ENCODE peak calls at places on chromosomes 3 and 15, in seven cellular contexts. One of them, this sample, is unnamed.

GRCh38 chr3:114126461-114126860 is 52.4 kb downstream of the DRD3 start:
- DNase-seq in fibroblast of the conjunctiva: no peak
- DNase-seq in left cardiac atrium: no peak
- DNase-seq in AG20443: no peak
- DNase-seq in foreskin melanocyte: no peak
- DNase-seq in tibial artery: no peak
- DNase-seq in stimulated activated CD4-positive, alpha-beta T cell treated with anti-CD3 and anti-CD28 coated beads, Interleukin-2, amount 100 ng/mL, for 48 hours: no peak
- DNase-seq in this sample: no peak

GRCh38 chr15:99408236-99409096 is 157.2 kb downstream of the LRRC28 start:
- DNase-seq in fibroblast of the conjunctiva: peak; percentile 63
- DNase-seq in left cardiac atrium: no peak
- DNase-seq in AG20443: peak; percentile 77
- DNase-seq in foreskin melanocyte: no peak
- DNase-seq in tibial artery: peak; percentile 81
- DNase-seq in stimulated activated CD4-positive, alpha-beta T cell treated with anti-CD3 and anti-CD28 coated beads, Interleukin-2, amount 100 ng/mL, for 48 hours: no peak
- DNase-seq in this sample: no peak

GRCh38 chr15:59158701-59159034 is 48.0 kb upstream of the LDHAL6B start:
- DNase-seq in fibroblast of the conjunctiva: no peak
- DNase-seq in left cardiac atrium: no peak
- DNase-seq in AG20443: no peak
- DNase-seq in foreskin melanocyte: no peak
- DNase-seq in tibial artery: no peak
- DNase-seq in stimulated activated CD4-positive, alpha-beta T cell treated with anti-CD3 and anti-CD28 coated beads, Interleukin-2, amount 100 ng/mL, for 48 hours: no peak
- DNase-seq in this sample: no peak

GRCh38 chr3:73661262-73661661 is 36.5 kb upstream of the PDZRN3 start:
- DNase-seq in fibroblast of the conjunctiva: no peak
- DNase-seq in left cardiac atrium: no peak
- DNase-seq in AG20443: peak; percentile 11
- DNase-seq in foreskin melanocyte: no peak
- DNase-seq in tibial artery: no peak
- DNase-seq in stimulated activated CD4-positive, alpha-beta T cell treated with anti-CD3 and anti-CD28 coated beads, Interleukin-2, amount 100 ng/mL, for 48 hours: no peak
- DNase-seq in this sample: no peak

GRCh38 chr15:41115652-41116115 is 396 bp downstream of the INO80 start:
- DNase-seq in fibroblast of the conjunctiva: peak; percentile 39
- DNase-seq in left cardiac atrium: peak; percentile 72
- DNase-seq in AG20443: peak; percentile 83
- DNase-seq in foreskin melanocyte: peak; percentile 12
- DNase-seq in tibial artery: peak; percentile 74
- DNase-seq in stimulated activated CD4-positive, alpha-beta T cell treated with anti-CD3 and anti-CD28 coated beads, Interleukin-2, amount 100 ng/mL, for 48 hours: peak; percentile 54
- DNase-seq in this sample: no peak

GRCh38 chr3:43073836-43074220 is 32.1 kb downstream of the POMGNT2 start:
- DNase-seq in fibroblast of the conjunctiva: no peak
- DNase-seq in left cardiac atrium: no peak
- DNase-seq in AG20443: no peak
- DNase-seq in foreskin melanocyte: no peak
- DNase-seq in tibial artery: no peak
- DNase-seq in stimulated activated CD4-positive, alpha-beta T cell treated with anti-CD3 and anti-CD28 coated beads, Interleukin-2, amount 100 ng/mL, for 48 hours: no peak
- DNase-seq in this sample: no peak

GRCh38 chr15:48823237-48823636 is 12.4 kb upstream of the CEP152 start:
- DNase-seq in fibroblast of the conjunctiva: no peak
- DNase-seq in left cardiac atrium: no peak
- DNase-seq in AG20443: peak; percentile 40
- DNase-seq in foreskin melanocyte: no peak
- DNase-seq in tibial artery: no peak
- DNase-seq in stimulated activated CD4-positive, alpha-beta T cell treated with anti-CD3 and anti-CD28 coated beads, Interleukin-2, amount 100 ng/mL, for 48 hours: no peak
- DNase-seq in this sample: no peak

GRCh38 chr3:116340680-116341216 is 104.5 kb downstream of the LSAMP start:
- DNase-seq in fibroblast of the conjunctiva: no peak
- DNase-seq in left cardiac atrium: no peak
- DNase-seq in AG20443: peak; percentile 18
- DNase-seq in foreskin melanocyte: no peak
- DNase-seq in tibial artery: no peak
- DNase-seq in stimulated activated CD4-positive, alpha-beta T cell treated with anti-CD3 and anti-CD28 coated beads, Interleukin-2, amount 100 ng/mL, for 48 hours: no peak
- DNase-seq in this sample: peak; percentile 10

GRCh38 chr3:10192953-10193691 is 28.4 kb downstream of the IRAK2 start:
- DNase-seq in fibroblast of the conjunctiva: peak; percentile 69
- DNase-seq in left cardiac atrium: peak; percentile 26
- DNase-seq in AG20443: peak; percentile 85
- DNase-seq in foreskin melanocyte: no peak
- DNase-seq in tibial artery: peak; percentile 74
- DNase-seq in stimulated activated CD4-positive, alpha-beta T cell treated with anti-CD3 and anti-CD28 coated beads, Interleukin-2, amount 100 ng/mL, for 48 hours: peak; percentile 58
- DNase-seq in this sample: peak; percentile 51

GRCh38 chr3:69082805-69083204 is 1.9 kb upstream of the ARL6IP5 start:
- DNase-seq in fibroblast of the conjunctiva: peak; percentile 76
- DNase-seq in left cardiac atrium: peak; percentile 34
- DNase-seq in AG20443: peak; percentile 17
- DNase-seq in foreskin melanocyte: no peak
- DNase-seq in tibial artery: no peak
- DNase-seq in stimulated activated CD4-positive, alpha-beta T cell treated with anti-CD3 and anti-CD28 coated beads, Interleukin-2, amount 100 ng/mL, for 48 hours: peak; percentile 63
- DNase-seq in this sample: peak; percentile 73

GRCh38 chr15:92696096-92696495 is 40.5 kb upstream of the FAM174B start:
- DNase-seq in fibroblast of the conjunctiva: no peak
- DNase-seq in left cardiac atrium: no peak
- DNase-seq in AG20443: no peak
- DNase-seq in foreskin melanocyte: no peak
- DNase-seq in tibial artery: no peak
- DNase-seq in stimulated activated CD4-positive, alpha-beta T cell treated with anti-CD3 and anti-CD28 coated beads, Interleukin-2, amount 100 ng/mL, for 48 hours: no peak
- DNase-seq in this sample: no peak

GRCh38 chr15:33476076-33476475 is 165.3 kb downstream of the RYR3 start:
- DNase-seq in fibroblast of the conjunctiva: no peak
- DNase-seq in left cardiac atrium: no peak
- DNase-seq in AG20443: no peak
- DNase-seq in foreskin melanocyte: peak; percentile 53
- DNase-seq in tibial artery: no peak
- DNase-seq in stimulated activated CD4-positive, alpha-beta T cell treated with anti-CD3 and anti-CD28 coated beads, Interleukin-2, amount 100 ng/mL, for 48 hours: no peak
- DNase-seq in this sample: no peak

GRCh38 chr15:22845289-22845900 is 6.9 kb downstream of the NIPA2 start:
- DNase-seq in fibroblast of the conjunctiva: no peak
- DNase-seq in left cardiac atrium: no peak
- DNase-seq in AG20443: no peak
- DNase-seq in foreskin melanocyte: no peak
- DNase-seq in tibial artery: no peak
- DNase-seq in stimulated activated CD4-positive, alpha-beta T cell treated with anti-CD3 and anti-CD28 coated beads, Interleukin-2, amount 100 ng/mL, for 48 hours: no peak
- DNase-seq in this sample: peak; percentile 28

GRCh38 chr3:164550857-164551256 is 527.4 kb downstream of the SI start:
- DNase-seq in fibroblast of the conjunctiva: no peak
- DNase-seq in left cardiac atrium: no peak
- DNase-seq in AG20443: no peak
- DNase-seq in foreskin melanocyte: no peak
- DNase-seq in tibial artery: no peak
- DNase-seq in stimulated activated CD4-positive, alpha-beta T cell treated with anti-CD3 and anti-CD28 coated beads, Interleukin-2, amount 100 ng/mL, for 48 hours: no peak
- DNase-seq in this sample: no peak

GRCh38 chr3:28328188-28329151 is 20.1 kb upstream of the ZCWPW2 start:
- DNase-seq in fibroblast of the conjunctiva: no peak
- DNase-seq in left cardiac atrium: no peak
- DNase-seq in AG20443: no peak
- DNase-seq in foreskin melanocyte: no peak
- DNase-seq in tibial artery: no peak
- DNase-seq in stimulated activated CD4-positive, alpha-beta T cell treated with anti-CD3 and anti-CD28 coated beads, Interleukin-2, amount 100 ng/mL, for 48 hours: no peak
- DNase-seq in this sample: peak; percentile 49

GRCh38 chr3:185630182-185630622 is 44.1 kb downstream of the SENP2 start:
- DNase-seq in fibroblast of the conjunctiva: no peak
- DNase-seq in left cardiac atrium: peak; percentile 58
- DNase-seq in AG20443: peak; percentile 32
- DNase-seq in foreskin melanocyte: peak; percentile 31
- DNase-seq in tibial artery: no peak
- DNase-seq in stimulated activated CD4-positive, alpha-beta T cell treated with anti-CD3 and anti-CD28 coated beads, Interleukin-2, amount 100 ng/mL, for 48 hours: no peak
- DNase-seq in this sample: no peak

GRCh38 chr15:24734391-24734790 is 58.8 kb downstream of the NPAP1 start:
- DNase-seq in fibroblast of the conjunctiva: no peak
- DNase-seq in left cardiac atrium: no peak
- DNase-seq in AG20443: no peak
- DNase-seq in foreskin melanocyte: no peak
- DNase-seq in tibial artery: no peak
- DNase-seq in stimulated activated CD4-positive, alpha-beta T cell treated with anti-CD3 and anti-CD28 coated beads, Interleukin-2, amount 100 ng/mL, for 48 hours: no peak
- DNase-seq in this sample: no peak

GRCh38 chr15:70099966-70100494 is 2.3 kb upstream of the TLE3 start:
- DNase-seq in fibroblast of the conjunctiva: no peak
- DNase-seq in left cardiac atrium: no peak
- DNase-seq in AG20443: no peak
- DNase-seq in foreskin melanocyte: no peak
- DNase-seq in tibial artery: no peak
- DNase-seq in stimulated activated CD4-positive, alpha-beta T cell treated with anti-CD3 and anti-CD28 coated beads, Interleukin-2, amount 100 ng/mL, for 48 hours: no peak
- DNase-seq in this sample: no peak

GRCh38 chr3:20480771-20481170 is 294.8 kb upstream of the SGO1 start:
- DNase-seq in fibroblast of the conjunctiva: no peak
- DNase-seq in left cardiac atrium: no peak
- DNase-seq in AG20443: no peak
- DNase-seq in foreskin melanocyte: no peak
- DNase-seq in tibial artery: no peak
- DNase-seq in stimulated activated CD4-positive, alpha-beta T cell treated with anti-CD3 and anti-CD28 coated beads, Interleukin-2, amount 100 ng/mL, for 48 hours: no peak
- DNase-seq in this sample: no peak

GRCh38 chr3:184176377-184177330 is 2.0 kb downstream of the AP2M1 start:
- DNase-seq in fibroblast of the conjunctiva: peak; percentile 90
- DNase-seq in left cardiac atrium: peak; percentile 86
- DNase-seq in AG20443: peak; percentile 91
- DNase-seq in foreskin melanocyte: peak; percentile 69
- DNase-seq in tibial artery: peak; percentile 89
- DNase-seq in stimulated activated CD4-positive, alpha-beta T cell treated with anti-CD3 and anti-CD28 coated beads, Interleukin-2, amount 100 ng/mL, for 48 hours: no peak
- DNase-seq in this sample: peak; percentile 88

GRCh38 chr3:141373232-141373631 is 4.9 kb downstream of the ZBTB38 start:
- DNase-seq in fibroblast of the conjunctiva: no peak
- DNase-seq in left cardiac atrium: no peak
- DNase-seq in AG20443: no peak
- DNase-seq in foreskin melanocyte: no peak
- DNase-seq in tibial artery: no peak
- DNase-seq in stimulated activated CD4-positive, alpha-beta T cell treated with anti-CD3 and anti-CD28 coated beads, Interleukin-2, amount 100 ng/mL, for 48 hours: no peak
- DNase-seq in this sample: no peak

GRCh38 chr3:192082733-192083660 is 622.0 kb downstream of the PYDC2 start:
- DNase-seq in fibroblast of the conjunctiva: no peak
- DNase-seq in left cardiac atrium: no peak
- DNase-seq in AG20443: no peak
- DNase-seq in foreskin melanocyte: no peak
- DNase-seq in tibial artery: no peak
- DNase-seq in stimulated activated CD4-positive, alpha-beta T cell treated with anti-CD3 and anti-CD28 coated beads, Interleukin-2, amount 100 ng/mL, for 48 hours: no peak
- DNase-seq in this sample: no peak

GRCh38 chr3:60262546-60262945 is 988.7 kb downstream of the FHIT start:
- DNase-seq in fibroblast of the conjunctiva: no peak
- DNase-seq in left cardiac atrium: no peak
- DNase-seq in AG20443: no peak
- DNase-seq in foreskin melanocyte: no peak
- DNase-seq in tibial artery: no peak
- DNase-seq in stimulated activated CD4-positive, alpha-beta T cell treated with anti-CD3 and anti-CD28 coated beads, Interleukin-2, amount 100 ng/mL, for 48 hours: no peak
- DNase-seq in this sample: no peak

GRCh38 chr15:71970435-71970834 is 147.5 kb downstream of the MYO9A start:
- DNase-seq in fibroblast of the conjunctiva: no peak
- DNase-seq in left cardiac atrium: no peak
- DNase-seq in AG20443: no peak
- DNase-seq in foreskin melanocyte: no peak
- DNase-seq in tibial artery: no peak
- DNase-seq in stimulated activated CD4-positive, alpha-beta T cell treated with anti-CD3 and anti-CD28 coated beads, Interleukin-2, amount 100 ng/mL, for 48 hours: no peak
- DNase-seq in this sample: no peak

GRCh38 chr3:131393056-131393455 is 11.5 kb downstream of the NUDT16 start:
- DNase-seq in fibroblast of the conjunctiva: no peak
- DNase-seq in left cardiac atrium: no peak
- DNase-seq in AG20443: peak; percentile 17
- DNase-seq in foreskin melanocyte: no peak
- DNase-seq in tibial artery: no peak
- DNase-seq in stimulated activated CD4-positive, alpha-beta T cell treated with anti-CD3 and anti-CD28 coated beads, Interleukin-2, amount 100 ng/mL, for 48 hours: no peak
- DNase-seq in this sample: no peak